ENCODE peak calls at places on chromosomes 7 and 10, in seven cellular contexts. E is PC-3, L is A549, H is neuronal stem cell, U is adrenal gland, G is fibroblast of lung, Z is uterus. C is an unnamed sample.

GRCh38 chr7:136023134-136023869 is 46.1 kb upstream of the MTPN start:
- DNase-seq in E (no peak), L (no peak), H (no peak), U (no peak), G (no peak), Z (no peak), C (no peak)

GRCh38 chr7:73973091-73973490 is 54.9 kb upstream of the ELN start:
- DNase-seq in E (no peak), L (no peak), H (no peak), U (no peak), G (no peak), Z (no peak), C (no peak)

GRCh38 chr10:31399631-31400030 is 80.6 kb downstream of the ZEB1 start:
- DNase-seq in E (peak; percentile 12), L (no peak), H (no peak), U (no peak), G (peak; percentile 32), Z (no peak), C (no peak)

GRCh38 chr10:116836087-116836486 is 13.2 kb upstream of the ENO4 start:
- DNase-seq in E (no peak), L (no peak), H (peak; percentile 72), U (no peak), G (no peak), Z (no peak), C (no peak)

GRCh38 chr7:94509879-94510581 is 421 bp downstream of the CASD1 start:
- DNase-seq in E (peak; percentile 54), L (peak; percentile 74), H (peak; percentile 72), U (peak; percentile 73), G (peak; percentile 66), Z (peak; percentile 57), C (no peak)

GRCh38 chr10:59234814-59235429 is 58.5 kb downstream of the PHYHIPL start:
- DNase-seq in E (peak; percentile 78), L (no peak), H (no peak), U (peak; percentile 13), G (peak; percentile 45), Z (no peak), C (no peak)

GRCh38 chr10:73906524-73907447 is 4.1 kb upstream of the PLAU start:
- DNase-seq in E (peak; percentile 100), L (peak; percentile 78), H (peak; percentile 69), U (peak; percentile 49), G (peak; percentile 99), Z (peak; percentile 89), C (no peak)

GRCh38 chr7:149422914-149423285 is 38.0 kb downstream of the ZNF777 start:
- DNase-seq in E (no peak), L (no peak), H (no peak), U (peak; percentile 43), G (no peak), Z (no peak), C (no peak)

GRCh38 chr7:155219947-155220769 is 77.5 kb upstream of the INSIG1 start:
- DNase-seq in E (no peak), L (no peak), H (no peak), U (peak; percentile 40), G (no peak), Z (no peak), C (no peak)

GRCh38 chr10:114576132-114576487 is 82.0 kb downstream of the ABLIM1 start:
- DNase-seq in E (no peak), L (no peak), H (no peak), U (no peak), G (no peak), Z (no peak), C (peak; percentile 22)

DNA sequence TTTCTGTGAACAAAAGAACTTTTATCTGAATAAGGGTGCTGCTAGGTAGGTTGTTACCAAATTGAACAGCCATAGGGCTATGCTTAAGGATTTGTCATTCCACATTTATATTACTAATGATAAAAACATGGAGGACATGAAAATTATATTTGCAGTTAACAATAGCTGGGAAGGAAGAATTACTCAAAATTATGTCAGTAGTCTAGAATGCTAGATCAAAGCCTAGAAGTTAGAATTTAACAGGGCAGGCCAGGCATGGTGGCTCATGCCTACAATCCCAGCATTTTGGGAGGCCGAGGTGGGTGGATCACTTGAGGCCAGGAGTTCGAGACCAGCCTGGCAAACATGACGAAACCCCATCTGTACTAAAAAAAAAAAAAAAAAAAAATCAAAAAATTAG is 9.4 kb downstream of the STK17A start:
- DNase-seq in E (peak; percentile 12), L (no peak), H (no peak), U (no peak), G (no peak), Z (no peak), C (no peak)
- H3K27ac ChIP-seq in E (peak overlapping the region; percentile 47), L (peak overlapping the region; percentile 1), H (no peak overlapping the region), U (no peak overlapping the region), G (no peak overlapping the region), Z (no peak overlapping the region), C (peak overlapping the region; percentile 83)

DNA sequence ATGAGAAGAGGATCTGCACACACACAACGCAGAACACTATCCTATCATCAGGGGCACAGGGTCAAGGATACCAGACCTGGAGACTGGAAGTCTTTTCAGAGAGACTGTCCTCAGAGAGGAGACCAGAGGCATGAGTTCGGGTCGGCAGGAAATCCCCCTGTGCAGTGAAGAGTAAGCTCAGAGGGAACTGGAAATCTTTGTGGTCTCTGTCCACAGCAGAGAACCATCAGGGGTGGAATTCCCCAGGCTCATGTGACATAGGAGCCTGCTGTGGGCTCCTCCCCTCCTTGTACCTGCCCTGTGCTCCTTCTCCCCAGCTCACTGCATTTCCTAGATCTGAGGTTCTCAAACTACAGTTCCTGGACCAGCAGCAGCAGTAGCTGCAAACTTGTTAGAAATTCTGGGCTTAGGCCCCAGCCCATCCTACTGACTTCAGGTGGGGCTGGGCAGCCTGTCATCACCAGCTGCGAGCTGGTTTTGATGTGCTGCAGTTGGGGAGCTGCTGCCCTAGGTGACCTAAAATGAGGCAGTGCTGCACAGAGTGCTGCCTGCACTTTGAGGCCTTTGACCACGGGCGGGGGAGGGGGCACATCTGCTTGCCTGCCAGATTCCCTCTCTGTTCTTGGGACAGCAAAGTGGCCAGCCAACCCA is 2.4 kb downstream of the ZMIZ2 start:
- DNase-seq in E (no peak), L (no peak), H (no peak), U (no peak), G (peak; percentile 12), Z (no peak), C (no peak)
- H3K27ac ChIP-seq in E (no peak overlapping the region), L (no peak overlapping the region), H (no peak overlapping the region), U (no peak overlapping the region), G (no peak overlapping the region), Z (no peak overlapping the region), C (no peak overlapping the region)

DNA sequence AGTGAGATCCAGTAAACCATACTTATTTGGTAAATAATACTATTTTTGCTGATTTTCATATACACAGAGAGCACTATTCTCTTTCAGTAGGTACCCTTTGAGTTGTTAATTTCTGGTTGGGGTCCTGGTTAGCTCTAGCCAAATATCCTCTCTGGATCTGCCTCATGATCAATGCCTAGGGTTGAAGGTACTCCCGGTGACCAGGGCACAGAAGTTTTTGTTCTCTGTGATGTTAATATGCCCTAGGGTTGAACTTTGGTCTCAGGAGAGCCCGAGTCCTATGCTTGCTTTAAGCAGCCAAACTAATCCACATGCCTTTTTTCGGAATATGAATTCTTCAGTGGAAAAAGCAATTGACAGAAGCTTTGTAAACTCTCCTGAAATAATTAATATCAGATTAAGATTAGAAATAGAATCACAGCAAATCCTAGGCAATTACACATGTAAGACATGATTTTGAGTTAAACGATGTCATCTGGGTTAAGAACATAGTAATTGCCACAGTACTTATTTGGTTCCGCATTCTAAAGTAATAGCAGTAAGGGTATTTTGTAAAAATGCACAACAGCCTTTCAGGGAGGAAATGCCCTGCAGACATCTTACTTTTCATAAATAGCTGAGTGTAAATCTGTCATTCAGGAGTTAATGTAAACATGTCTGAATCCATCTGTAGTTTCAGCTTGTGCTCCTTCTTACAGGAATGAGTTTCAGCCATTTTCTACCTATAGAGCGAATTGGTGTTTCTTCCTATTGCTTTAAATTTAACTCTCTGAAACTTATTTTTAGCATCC is 10.1 kb downstream of the CHN2 start:
- DNase-seq in E (no peak), L (no peak), H (no peak), U (no peak), G (no peak), Z (no peak), C (no peak)
- H3K27ac ChIP-seq in E (no peak overlapping the region), L (no peak overlapping the region), H (no peak overlapping the region), U (no peak overlapping the region), G (no peak overlapping the region), Z (no peak overlapping the region), C (no peak overlapping the region)

GRCh38 chr10:45144666-45145065 is 143.9 kb downstream of the ZNF22 start:
- DNase-seq in E (no peak), L (no peak), H (no peak), U (no peak), G (no peak), Z (no peak), C (no peak)
- H3K27ac ChIP-seq in E (no peak overlapping the region), L (no peak overlapping the region), H (no peak overlapping the region), U (no peak overlapping the region), G (no peak overlapping the region), Z (no peak overlapping the region), C (no peak overlapping the region)

GRCh38 chr10:15796762-15797161 is 63.5 kb downstream of the MINDY3 start:
- DNase-seq in E (peak; percentile 12), L (no peak), H (no peak), U (no peak), G (no peak), Z (no peak), C (no peak)

GRCh38 chr10:15795000-15795792 is 65.1 kb downstream of the MINDY3 start:
- DNase-seq in E (no peak), L (no peak), H (no peak), U (no peak), G (no peak), Z (no peak), C (no peak)

GRCh38 chr10:15797346-15797745 is 63.0 kb downstream of the MINDY3 start:
- DNase-seq in E (no peak), L (no peak), H (no peak), U (no peak), G (no peak), Z (no peak), C (no peak)

GRCh38 chr10:15794569-15794968 is 65.7 kb downstream of the MINDY3 start:
- DNase-seq in E (no peak), L (no peak), H (no peak), U (no peak), G (no peak), Z (no peak), C (no peak)

GRCh38 chr10:15796098-15796759 is 64.1 kb downstream of the MINDY3 start:
- DNase-seq in E (no peak), L (no peak), H (no peak), U (no peak), G (no peak), Z (no peak), C (no peak)
- H3K27ac ChIP-seq in E (peak overlapping the region; percentile 54), L (no peak overlapping the region), H (no peak overlapping the region), U (no peak overlapping the region), G (no peak overlapping the region), Z (no peak overlapping the region), C (no peak overlapping the region)

GRCh38 chr7:92808006-92808405 is 28.4 kb downstream of the CDK6 start:
- DNase-seq in E (no peak), L (no peak), H (no peak), U (no peak), G (no peak), Z (no peak), C (no peak)

GRCh38 chr7:92811158-92811557 is 25.2 kb downstream of the CDK6 start:
- DNase-seq in E (no peak), L (no peak), H (no peak), U (no peak), G (no peak), Z (no peak), C (no peak)

GRCh38 chr7:92808635-92809034 is 27.7 kb downstream of the CDK6 start:
- DNase-seq in E (no peak), L (no peak), H (no peak), U (no peak), G (no peak), Z (no peak), C (no peak)

GRCh38 chr7:92809397-92810241 is 26.8 kb downstream of the CDK6 start:
- DNase-seq in E (peak; percentile 89), L (peak; percentile 74), H (no peak), U (peak; percentile 85), G (peak; percentile 96), Z (peak; percentile 29), C (peak; percentile 77)

GRCh38 chr7:92810242-92810611 is 26.1 kb downstream of the CDK6 start:
- DNase-seq in E (no peak), L (peak; percentile 8), H (no peak), U (peak; percentile 29), G (peak; percentile 67), Z (no peak), C (no peak)
- H3K27ac ChIP-seq in E (peak overlapping the region; percentile 89), L (peak overlapping the region; percentile 90), H (no peak overlapping the region), U (peak overlapping the region; percentile 84), G (peak overlapping the region; percentile 78), Z (no peak overlapping the region), C (peak overlapping the region; percentile 80)

C was measured in epithelial cell of prostate.